ENCODE peak calls at places on chromosome 10, in eight cellular contexts. One of them, this sample, is unnamed.

GRCh38 chr10:35421553-35422178 is 85.4 kb downstream of the CCNY start:
- DNase-seq in NB4: no peak
- DNase-seq in MM.1S: no peak
- DNase-seq in tibial nerve: peak
- DNase-seq in gastrocnemius medialis: peak
- DNase-seq in psoas muscle: no peak
- DNase-seq in heart right ventricle: no peak
- DNase-seq in HCT116: peak
- DNase-seq in this sample: no peak

GRCh38 chr10:1402016-1402820 is 335.1 kb downstream of the ADARB2 start:
- DNase-seq in NB4: no peak
- DNase-seq in MM.1S: no peak
- DNase-seq in tibial nerve: no peak
- DNase-seq in gastrocnemius medialis: no peak
- DNase-seq in psoas muscle: no peak
- DNase-seq in heart right ventricle: no peak
- DNase-seq in HCT116: no peak
- DNase-seq in this sample: no peak

GRCh38 chr10:132372516-132373095 is 24.4 kb upstream of the PWWP2B start:
- DNase-seq in NB4: no peak
- DNase-seq in MM.1S: no peak
- DNase-seq in tibial nerve: no peak
- DNase-seq in gastrocnemius medialis: no peak
- DNase-seq in psoas muscle: no peak
- DNase-seq in heart right ventricle: no peak
- DNase-seq in HCT116: no peak
- DNase-seq in this sample: no peak

GRCh38 chr10:82150123-82150900 is 275.3 kb downstream of the NRG3 start:
- DNase-seq in NB4: peak
- DNase-seq in MM.1S: no peak
- DNase-seq in tibial nerve: no peak
- DNase-seq in gastrocnemius medialis: no peak
- DNase-seq in psoas muscle: peak
- DNase-seq in heart right ventricle: peak
- DNase-seq in HCT116: no peak
- DNase-seq in this sample: peak

GRCh38 chr10:77518258-77518909 is 119.2 kb downstream of the KCNMA1 start:
- DNase-seq in NB4: no peak
- DNase-seq in MM.1S: no peak
- DNase-seq in tibial nerve: no peak
- DNase-seq in gastrocnemius medialis: peak
- DNase-seq in psoas muscle: no peak
- DNase-seq in heart right ventricle: no peak
- DNase-seq in HCT116: no peak
- DNase-seq in this sample: no peak

GRCh38 chr10:35784751-35785150 is 142.7 kb upstream of the FZD8 start:
- DNase-seq in NB4: no peak
- DNase-seq in MM.1S: no peak
- DNase-seq in tibial nerve: no peak
- DNase-seq in gastrocnemius medialis: no peak
- DNase-seq in psoas muscle: no peak
- DNase-seq in heart right ventricle: no peak
- DNase-seq in HCT116: no peak
- DNase-seq in this sample: no peak

GRCh38 chr10:33136271-33136670 is 178.2 kb upstream of the ITGB1 start:
- DNase-seq in NB4: no peak
- DNase-seq in MM.1S: no peak
- DNase-seq in tibial nerve: no peak
- DNase-seq in gastrocnemius medialis: no peak
- DNase-seq in psoas muscle: no peak
- DNase-seq in heart right ventricle: no peak
- DNase-seq in HCT116: no peak
- DNase-seq in this sample: peak

GRCh38 chr10:91043173-91043910 is 122.5 kb upstream of the ANKRD1 start:
- DNase-seq in NB4: peak
- DNase-seq in MM.1S: peak
- DNase-seq in tibial nerve: peak
- DNase-seq in gastrocnemius medialis: no peak
- DNase-seq in psoas muscle: no peak
- DNase-seq in heart right ventricle: no peak
- DNase-seq in HCT116: peak
- DNase-seq in this sample: peak

GRCh38 chr10:95363303-95363912 is 72.6 kb upstream of the PDLIM1 start:
- DNase-seq in NB4: peak
- DNase-seq in MM.1S: peak
- DNase-seq in tibial nerve: peak
- DNase-seq in gastrocnemius medialis: no peak
- DNase-seq in psoas muscle: no peak
- DNase-seq in heart right ventricle: no peak
- DNase-seq in HCT116: peak
- DNase-seq in this sample: peak

GRCh38 chr10:75525067-75525466 is 93.6 kb downstream of the LRMDA start:
- DNase-seq in NB4: no peak
- DNase-seq in MM.1S: no peak
- DNase-seq in tibial nerve: no peak
- DNase-seq in gastrocnemius medialis: no peak
- DNase-seq in psoas muscle: no peak
- DNase-seq in heart right ventricle: no peak
- DNase-seq in HCT116: no peak
- DNase-seq in this sample: no peak

GRCh38 chr10:68594405-68594804 is 34.3 kb downstream of the TET1 start:
- DNase-seq in NB4: peak
- DNase-seq in MM.1S: no peak
- DNase-seq in tibial nerve: no peak
- DNase-seq in gastrocnemius medialis: no peak
- DNase-seq in psoas muscle: no peak
- DNase-seq in heart right ventricle: no peak
- DNase-seq in HCT116: peak
- DNase-seq in this sample: peak

GRCh38 chr10:86287422-86287793 is 79.2 kb downstream of the GRID1 start:
- DNase-seq in NB4: no peak
- DNase-seq in MM.1S: no peak
- DNase-seq in tibial nerve: no peak
- DNase-seq in gastrocnemius medialis: no peak
- DNase-seq in psoas muscle: no peak
- DNase-seq in heart right ventricle: no peak
- DNase-seq in HCT116: no peak
- DNase-seq in this sample: no peak

GRCh38 chr10:70115948-70116682 is 16.5 kb downstream of the AIFM2 start:
- DNase-seq in NB4: peak
- DNase-seq in MM.1S: peak
- DNase-seq in tibial nerve: peak
- DNase-seq in gastrocnemius medialis: peak
- DNase-seq in psoas muscle: peak
- DNase-seq in heart right ventricle: peak
- DNase-seq in HCT116: peak
- DNase-seq in this sample: peak

GRCh38 chr10:51074238-51075028 is at the start of gene PRKG1:
- DNase-seq in NB4: no peak
- DNase-seq in MM.1S: peak
- DNase-seq in tibial nerve: peak
- DNase-seq in gastrocnemius medialis: peak
- DNase-seq in psoas muscle: peak
- DNase-seq in heart right ventricle: peak
- DNase-seq in HCT116: no peak
- DNase-seq in this sample: no peak

GRCh38 chr10:126459032-126459831 is 71.0 kb upstream of the ADAM12 start:
- DNase-seq in NB4: no peak
- DNase-seq in MM.1S: no peak
- DNase-seq in tibial nerve: no peak
- DNase-seq in gastrocnemius medialis: no peak
- DNase-seq in psoas muscle: no peak
- DNase-seq in heart right ventricle: no peak
- DNase-seq in HCT116: no peak
- DNase-seq in this sample: no peak
- TF ChIP-seq CTCF in NB4: no peak
- TF ChIP-seq CTCF in MM.1S: no peak
- TF ChIP-seq CTCF in tibial nerve: no peak
- TF ChIP-seq CTCF in gastrocnemius medialis: no peak
- TF ChIP-seq CTCF in psoas muscle: no peak
- TF ChIP-seq CTCF in heart right ventricle: no peak
- TF ChIP-seq CTCF in HCT116: no peak
- TF ChIP-seq CTCF in this sample: no peak

DNA sequence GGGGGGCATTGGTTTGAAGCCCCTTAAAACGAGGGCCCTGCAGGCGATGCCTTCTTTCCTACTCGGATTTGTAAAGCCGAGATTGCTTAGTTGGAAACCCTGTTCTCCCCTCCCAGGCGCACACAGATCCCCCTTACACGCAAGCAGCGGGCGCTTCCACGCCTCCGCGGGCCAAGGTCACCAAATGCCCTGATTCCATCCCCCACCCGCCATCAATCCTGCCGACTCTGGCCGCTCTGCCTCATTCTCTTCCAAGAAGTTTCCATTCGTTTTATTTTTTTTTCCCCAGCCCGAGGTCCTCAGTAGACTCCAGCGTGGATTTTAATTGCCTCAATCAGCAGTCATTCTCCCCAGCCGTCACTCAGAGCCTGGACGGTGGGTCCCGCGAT is 1.0 kb upstream of the GAD2 start:
- DNase-seq in NB4: no peak
- DNase-seq in MM.1S: no peak
- DNase-seq in tibial nerve: no peak
- DNase-seq in gastrocnemius medialis: no peak
- DNase-seq in psoas muscle: no peak
- DNase-seq in heart right ventricle: no peak
- DNase-seq in HCT116: no peak
- DNase-seq in this sample: no peak
- H3K4me3 ChIP-seq in NB4: no peak
- H3K4me3 ChIP-seq in MM.1S: no peak
- H3K4me3 ChIP-seq in tibial nerve: no peak
- H3K4me3 ChIP-seq in gastrocnemius medialis: no peak
- H3K4me3 ChIP-seq in psoas muscle: no peak
- H3K4me3 ChIP-seq in heart right ventricle: no peak
- H3K4me3 ChIP-seq in HCT116: no peak
- H3K4me3 ChIP-seq in this sample: no peak

GRCh38 chr10:125038637-125039036 is 96.7 kb downstream of the ZRANB1 start:
- DNase-seq in NB4: peak
- DNase-seq in MM.1S: peak
- DNase-seq in tibial nerve: no peak
- DNase-seq in gastrocnemius medialis: peak
- DNase-seq in psoas muscle: peak
- DNase-seq in heart right ventricle: peak
- DNase-seq in HCT116: peak
- DNase-seq in this sample: peak
- TF ChIP-seq CTCF in NB4: no peak
- TF ChIP-seq CTCF in MM.1S: no peak
- TF ChIP-seq CTCF in tibial nerve: no peak
- TF ChIP-seq CTCF in gastrocnemius medialis: peak
- TF ChIP-seq CTCF in psoas muscle: peak
- TF ChIP-seq CTCF in heart right ventricle: no peak
- TF ChIP-seq CTCF in HCT116: peak
- TF ChIP-seq CTCF in this sample: peak

GRCh38 chr10:11401314-11402222 is 209.9 kb downstream of the USP6NL start:
- DNase-seq in NB4: no peak
- DNase-seq in MM.1S: no peak
- DNase-seq in tibial nerve: no peak
- DNase-seq in gastrocnemius medialis: no peak
- DNase-seq in psoas muscle: no peak
- DNase-seq in heart right ventricle: no peak
- DNase-seq in HCT116: no peak
- DNase-seq in this sample: no peak

GRCh38 chr10:11402392-11402791 is 209.1 kb downstream of the USP6NL start:
- DNase-seq in NB4: no peak
- DNase-seq in MM.1S: no peak
- DNase-seq in tibial nerve: no peak
- DNase-seq in gastrocnemius medialis: no peak
- DNase-seq in psoas muscle: no peak
- DNase-seq in heart right ventricle: no peak
- DNase-seq in HCT116: no peak
- DNase-seq in this sample: no peak

GRCh38 chr10:11404931-11405330 is 206.5 kb downstream of the USP6NL start:
- DNase-seq in NB4: peak
- DNase-seq in MM.1S: no peak
- DNase-seq in tibial nerve: no peak
- DNase-seq in gastrocnemius medialis: no peak
- DNase-seq in psoas muscle: no peak
- DNase-seq in heart right ventricle: no peak
- DNase-seq in HCT116: no peak
- DNase-seq in this sample: no peak

GRCh38 chr10:11406746-11407145 is 204.7 kb downstream of the USP6NL start:
- DNase-seq in NB4: no peak
- DNase-seq in MM.1S: no peak
- DNase-seq in tibial nerve: no peak
- DNase-seq in gastrocnemius medialis: no peak
- DNase-seq in psoas muscle: no peak
- DNase-seq in heart right ventricle: no peak
- DNase-seq in HCT116: no peak
- DNase-seq in this sample: no peak

DNA sequence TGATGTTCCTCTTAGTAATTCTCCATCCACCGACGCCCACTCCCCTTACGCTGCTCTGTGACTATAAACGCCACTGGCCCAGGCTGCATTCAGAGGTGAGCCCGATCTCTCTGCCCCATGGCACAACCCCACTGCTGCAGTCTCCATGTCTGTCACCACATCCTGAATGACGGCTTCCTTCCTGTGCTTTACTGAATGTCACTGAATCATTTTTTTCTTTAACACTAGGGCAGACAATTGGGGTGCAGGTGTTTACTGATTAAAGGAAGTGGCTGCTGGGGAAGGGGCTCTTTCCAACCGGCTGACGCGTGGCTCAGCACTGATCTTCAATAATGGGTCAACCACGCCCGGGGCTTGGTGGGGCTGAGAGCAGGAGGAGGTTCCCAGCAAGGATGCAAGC is 208.3 kb downstream of the USP6NL start:
- DNase-seq in NB4: peak
- DNase-seq in MM.1S: no peak
- DNase-seq in tibial nerve: no peak
- DNase-seq in gastrocnemius medialis: no peak
- DNase-seq in psoas muscle: no peak
- DNase-seq in heart right ventricle: no peak
- DNase-seq in HCT116: no peak
- DNase-seq in this sample: peak
- H3K4me3 ChIP-seq in NB4: no peak
- H3K4me3 ChIP-seq in MM.1S: no peak
- H3K4me3 ChIP-seq in tibial nerve: no peak
- H3K4me3 ChIP-seq in gastrocnemius medialis: no peak
- H3K4me3 ChIP-seq in psoas muscle: no peak
- H3K4me3 ChIP-seq in heart right ventricle: no peak
- H3K4me3 ChIP-seq in HCT116: no peak
- H3K4me3 ChIP-seq in this sample: no peak

GRCh38 chr10:14439451-14440259 is 108.9 kb upstream of the FRMD4A start:
- DNase-seq in NB4: no peak
- DNase-seq in MM.1S: no peak
- DNase-seq in tibial nerve: no peak
- DNase-seq in gastrocnemius medialis: no peak
- DNase-seq in psoas muscle: no peak
- DNase-seq in heart right ventricle: no peak
- DNase-seq in HCT116: no peak
- DNase-seq in this sample: no peak
- TF ChIP-seq CTCF in NB4: no peak
- TF ChIP-seq CTCF in MM.1S: no peak
- TF ChIP-seq CTCF in tibial nerve: no peak
- TF ChIP-seq CTCF in gastrocnemius medialis: no peak
- TF ChIP-seq CTCF in psoas muscle: no peak
- TF ChIP-seq CTCF in heart right ventricle: no peak
- TF ChIP-seq CTCF in HCT116: no peak
- TF ChIP-seq CTCF in this sample: no peak

DNA sequence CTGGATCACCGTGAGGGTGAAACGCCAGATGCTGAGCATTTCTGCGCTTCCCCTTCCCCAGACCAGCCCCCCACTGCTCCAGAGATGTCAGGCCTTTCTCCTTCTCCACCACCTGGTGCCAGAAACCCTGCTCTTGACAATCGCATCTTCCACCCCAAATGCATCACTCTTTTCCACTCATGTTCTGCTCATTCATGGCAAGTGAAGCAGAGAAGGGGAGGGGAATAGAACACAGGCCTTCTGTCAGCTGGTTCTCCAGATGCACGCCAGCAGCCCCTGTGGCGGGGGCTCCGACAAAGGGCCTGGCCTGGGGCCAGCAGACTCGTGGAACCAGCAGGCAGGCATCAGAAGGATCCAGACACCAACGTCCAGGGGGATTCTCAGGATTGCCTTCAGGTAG is 68.5 kb upstream of the SVIL start:
- DNase-seq in NB4: no peak
- DNase-seq in MM.1S: no peak
- DNase-seq in tibial nerve: no peak
- DNase-seq in gastrocnemius medialis: no peak
- DNase-seq in psoas muscle: no peak
- DNase-seq in heart right ventricle: no peak
- DNase-seq in HCT116: no peak
- DNase-seq in this sample: no peak
- H3K4me3 ChIP-seq in NB4: no peak
- H3K4me3 ChIP-seq in MM.1S: no peak
- H3K4me3 ChIP-seq in tibial nerve: no peak
- H3K4me3 ChIP-seq in gastrocnemius medialis: no peak
- H3K4me3 ChIP-seq in psoas muscle: no peak
- H3K4me3 ChIP-seq in heart right ventricle: no peak
- H3K4me3 ChIP-seq in HCT116: no peak
- H3K4me3 ChIP-seq in this sample: no peak